ENCODE peak calls at places on chromosomes 13 and 19, in seven cellular contexts. Q, G, P, L, E, O and F are unnamed samples.
A peak's percentile ranks its signal among the peaks of the same experiment; 100 is the strongest.

GRCh38 chr19:6519289-6519688 is 11.5 kb upstream of the TNFSF9 start:
- DNase-seq in Q (no peak), G (no peak), P (no peak), L (peak; percentile 64), E (no peak), O (peak; percentile 52), F (no peak)

GRCh38 chr13:23469901-23470525 is 36.5 kb upstream of the SACS start:
- DNase-seq in Q (peak; percentile 71), G (no peak), P (peak; percentile 29), L (peak; percentile 94), E (no peak), O (peak; percentile 48), F (no peak)

GRCh38 chr13:52454459-52454824 is 836 bp upstream of the CKAP2 start:
- DNase-seq in Q (no peak), G (no peak), P (peak; percentile 59), L (no peak), E (no peak), O (no peak), F (no peak)

GRCh38 chr19:46635920-46636761 is at the start of gene GNG8:
- DNase-seq in Q (no peak), G (no peak), P (no peak), L (no peak), E (no peak), O (no peak), F (no peak)

GRCh38 chr13:27965343-27965739 is 3.8 kb downstream of the CDX2 start:
- DNase-seq in Q (no peak), G (no peak), P (no peak), L (no peak), E (no peak), O (no peak), F (no peak)

GRCh38 chr13:53782400-53783030 is 753.9 kb downstream of the OLFM4 start:
- DNase-seq in Q (peak; percentile 6), G (no peak), P (peak; percentile 91), L (peak; percentile 8), E (no peak), O (peak; percentile 19), F (no peak)

GRCh38 chr19:3895788-3896187 is 15.3 kb downstream of the ATCAY start:
- DNase-seq in Q (no peak), G (no peak), P (no peak), L (no peak), E (no peak), O (no peak), F (no peak)

GRCh38 chr13:40187324-40187795 is 479.1 kb downstream of the FOXO1 start:
- DNase-seq in Q (no peak), G (no peak), P (no peak), L (no peak), E (no peak), O (no peak), F (no peak)

GRCh38 chr13:50678464-50679162 is 164.9 kb downstream of the DLEU7 start:
- DNase-seq in Q (peak; percentile 77), G (no peak), P (no peak), L (peak; percentile 83), E (no peak), O (peak; percentile 68), F (no peak)

GRCh38 chr13:110047511-110047910 is 259.4 kb downstream of the COL4A1 start:
- DNase-seq in Q (peak; percentile 93), G (no peak), P (no peak), L (no peak), E (peak; percentile 81), O (peak; percentile 84), F (peak; percentile 81)

GRCh38 chr19:52917531-52917930 is 5.7 kb downstream of the ZNF888 start:
- DNase-seq in Q (no peak), G (no peak), P (no peak), L (no peak), E (no peak), O (no peak), F (no peak)

GRCh38 chr19:30163663-30164062 is 208.5 kb upstream of the ZNF536 start:
- DNase-seq in Q (no peak), G (no peak), P (no peak), L (no peak), E (peak; percentile 26), O (no peak), F (no peak)

GRCh38 chr13:43985437-43986051 is 105.8 kb downstream of the LACC1 start:
- DNase-seq in Q (no peak), G (no peak), P (no peak), L (no peak), E (no peak), O (no peak), F (no peak)

GRCh38 chr19:11685676-11686650 is 52.8 kb downstream of the ZNF823 start:
- DNase-seq in Q (no peak), G (no peak), P (no peak), L (no peak), E (no peak), O (no peak), F (no peak)

GRCh38 chr19:17327654-17328516 is 6.8 kb downstream of the ANO8 start:
- DNase-seq in Q (no peak), G (peak; percentile 42), P (no peak), L (no peak), E (no peak), O (peak; percentile 61), F (no peak)

GRCh38 chr19:18502633-18503294 is 19.1 kb downstream of the ELL start:
- DNase-seq in Q (no peak), G (no peak), P (peak; percentile 36), L (no peak), E (peak; percentile 56), O (no peak), F (peak; percentile 81)

GRCh38 chr13:47594833-47595232 is 406.2 kb downstream of the SUCLA2 start:
- DNase-seq in Q (peak; percentile 16), G (no peak), P (peak; percentile 4), L (no peak), E (no peak), O (no peak), F (no peak)

GRCh38 chr13:113040031-113040430 is 65.6 kb upstream of the F7 start:
- DNase-seq in Q (no peak), G (no peak), P (no peak), L (no peak), E (no peak), O (no peak), F (no peak)

GRCh38 chr13:35781044-35781443 is 304.6 kb upstream of the MAB21L1 start:
- DNase-seq in Q (no peak), G (no peak), P (peak; percentile 37), L (no peak), E (no peak), O (no peak), F (no peak)

GRCh38 chr13:73708393-73708985 is 425.7 kb downstream of the KLF12 start:
- DNase-seq in Q (peak; percentile 24), G (peak; percentile 21), P (peak; percentile 54), L (peak; percentile 22), E (no peak), O (peak; percentile 29), F (no peak)

GRCh38 chr13:21399741-21400140 is 59.4 kb downstream of the ZDHHC20 start:
- DNase-seq in Q (no peak), G (no peak), P (no peak), L (no peak), E (no peak), O (peak; percentile 9), F (no peak)

GRCh38 chr19:29666634-29667389 is 1.6 kb downstream of the PLEKHF1 start:
- DNase-seq in Q (peak; percentile 77), G (no peak), P (no peak), L (peak; percentile 57), E (peak; percentile 79), O (no peak), F (no peak)

GRCh38 chr13:25214371-25215252 is 42.5 kb upstream of the AMER2 start:
- DNase-seq in Q (peak; percentile 31), G (no peak), P (no peak), L (no peak), E (no peak), O (no peak), F (no peak)

GRCh38 chr19:54124393-54124792 is 8.8 kb downstream of the PRPF31 start:
- DNase-seq in Q (no peak), G (no peak), P (no peak), L (no peak), E (no peak), O (no peak), F (no peak)

GRCh38 chr13:93244918-93245280 is 18.3 kb downstream of the GPC6 start:
- DNase-seq in Q (no peak), G (no peak), P (no peak), L (no peak), E (no peak), O (no peak), F (no peak)